ENCODE peak calls at places on chromosomes 6 and 20, in eight cellular contexts. U, X, K, T, B, L, W and E are unnamed samples.

GRCh38 chr20:34815636-34816035 is 9.8 kb downstream of the NCOA6 start:
- DNase-seq in U (no peak), X (no peak), K (no peak), T (peak), B (no peak), L (no peak), W (no peak), E (no peak)

GRCh38 chr20:34663213-34663943 is 13.5 kb downstream of the PIGU start:
- DNase-seq in U (no peak), X (no peak), K (no peak), T (no peak), B (no peak), L (no peak), W (peak), E (no peak)

GRCh38 chr6:34513628-34514027 is 42.5 kb downstream of the SPDEF start:
- DNase-seq in U (no peak), X (no peak), K (no peak), T (no peak), B (no peak), L (no peak), W (no peak), E (no peak)

GRCh38 chr6:45714795-45715507 is 300.7 kb downstream of the CLIC5 start:
- DNase-seq in U (peak), X (peak), K (no peak), T (peak), B (peak), L (peak), W (peak), E (no peak)

GRCh38 chr6:112232845-112233256 is 21.5 kb downstream of the LAMA4 start:
- DNase-seq in U (no peak), X (peak), K (no peak), T (peak), B (no peak), L (no peak), W (peak), E (no peak)

GRCh38 chr6:131982740-131983259 is 31.6 kb upstream of the CCN2 start:
- DNase-seq in U (no peak), X (peak), K (no peak), T (peak), B (no peak), L (no peak), W (peak), E (no peak)

GRCh38 chr6:26331809-26332226 is 33.2 kb upstream of the BTN3A2 start:
- DNase-seq in U (no peak), X (no peak), K (peak), T (no peak), B (no peak), L (no peak), W (no peak), E (no peak)

GRCh38 chr6:101747711-101748110 is 354.2 kb downstream of the GRIK2 start:
- DNase-seq in U (no peak), X (peak), K (no peak), T (peak), B (no peak), L (no peak), W (no peak), E (no peak)

GRCh38 chr6:152981989-152982767 is 663 bp downstream of the FBXO5 start:
- DNase-seq in U (no peak), X (no peak), K (peak), T (no peak), B (no peak), L (no peak), W (no peak), E (no peak)

GRCh38 chr20:46552460-46553420 is 2.3 kb upstream of the OCSTAMP start:
- DNase-seq in U (peak), X (no peak), K (no peak), T (no peak), B (no peak), L (peak), W (no peak), E (no peak)

GRCh38 chr6:25062070-25062811 is 126.5 kb upstream of the RIPOR2 start:
- DNase-seq in U (no peak), X (no peak), K (no peak), T (no peak), B (no peak), L (no peak), W (no peak), E (no peak)

GRCh38 chr20:3532089-3532615 is 61.3 kb downstream of the ATRN start:
- DNase-seq in U (no peak), X (no peak), K (no peak), T (no peak), B (no peak), L (no peak), W (no peak), E (no peak)

GRCh38 chr20:7843613-7844012 is 96.6 kb downstream of the HAO1 start:
- DNase-seq in U (no peak), X (peak), K (no peak), T (peak), B (no peak), L (no peak), W (no peak), E (no peak)

GRCh38 chr20:46402236-46402886 is 4.1 kb downstream of the ELMO2 start:
- DNase-seq in U (no peak), X (peak), K (no peak), T (peak), B (peak), L (no peak), W (no peak), E (no peak)

GRCh38 chr6:85923013-85923430 is 280.3 kb upstream of the SYNCRIP start:
- DNase-seq in U (peak), X (peak), K (no peak), T (peak), B (peak), L (peak), W (peak), E (no peak)

GRCh38 chr6:159062965-159063364 is 18.2 kb upstream of the TAGAP start:
- DNase-seq in U (no peak), X (no peak), K (no peak), T (no peak), B (peak), L (peak), W (no peak), E (no peak)

GRCh38 chr6:157763129-157763893 is 59.7 kb upstream of the SNX9 start:
- DNase-seq in U (no peak), X (peak), K (no peak), T (peak), B (no peak), L (no peak), W (peak), E (no peak)

GRCh38 chr6:21792177-21792576 is 198.6 kb downstream of the SOX4 start:
- DNase-seq in U (no peak), X (no peak), K (no peak), T (no peak), B (no peak), L (no peak), W (no peak), E (no peak)

GRCh38 chr6:166615059-166615770 is 11.8 kb downstream of the RPS6KA2 start:
- DNase-seq in U (no peak), X (peak), K (no peak), T (no peak), B (no peak), L (no peak), W (peak), E (no peak)